ENCODE peak calls at places on chromosomes 1 and 21, in five cellular contexts. Z is RWPE1, L is dorsolateral prefrontal cortex, I is body of pancreas, B is lower lobe of right lung. T is an unnamed sample.
A peak's percentile ranks its signal among the peaks of the same experiment; 100 is the strongest.

GRCh38 chr1:230185076-230186001 is 118.3 kb downstream of the GALNT2 start:
- DNase-seq in B (no peak), I (no peak), Z (no peak), L (no peak), T (no peak)

GRCh38 chr1:180247580-180247979 is 17.5 kb downstream of the LHX4 start:
- DNase-seq in I (no peak), Z (no peak), B (peak; percentile 7), L (no peak), T (no peak)

GRCh38 chr1:218424528-218424927 is 79.4 kb downstream of the TGFB2 start:
- DNase-seq in B (no peak), Z (no peak), L (no peak), I (no peak), T (no peak)

GRCh38 chr21:14273736-14274538 is 58.0 kb downstream of the RBM11 start:
- DNase-seq in Z (no peak), B (peak; percentile 83), L (no peak), I (peak; percentile 68), T (peak; percentile 8)

GRCh38 chr1:85311818-85312217 is 35.4 kb upstream of the BCL10 start:
- DNase-seq in I (no peak), Z (no peak), L (no peak), B (no peak), T (no peak)

GRCh38 chr1:65165269-65166002 is 17.4 kb downstream of the AK4 start:
- DNase-seq in B (peak; percentile 63), I (no peak), L (no peak), Z (no peak), T (no peak)

GRCh38 chr1:145872421-145872891 is 13.2 kb downstream of the ANKRD35 start:
- DNase-seq in Z (no peak), L (no peak), B (no peak), I (no peak), T (no peak)

GRCh38 chr1:33339413-33339812 is 18.5 kb upstream of the A3GALT2 start:
- DNase-seq in L (no peak), Z (no peak), B (no peak), I (no peak), T (no peak)